ENCODE peak calls at places on chromosomes 4 and X, in five cellular contexts. X is heart right ventricle, B is SK-N-SH, T is retina, E is mesendoderm. C is an unnamed sample.

GRCh38 chr4:123495530-123495929 is 98.9 kb downstream of the SPRY1 start:
- DNase-seq in X (no peak), B (no peak), T (no peak), E (no peak), C (no peak)

GRCh38 chrX:53000447-53001208 is 42.3 kb upstream of the FAM156A start:
- DNase-seq in X (no peak), B (no peak), T (peak; percentile 39), E (no peak), C (no peak)

GRCh38 chr4:99708551-99708950 is 50.9 kb upstream of the C4orf54 start:
- DNase-seq in X (no peak), B (no peak), T (no peak), E (no peak), C (no peak)

GRCh38 chr4:99665981-99666380 is 8.4 kb upstream of the C4orf54 start:
- DNase-seq in X (no peak), B (no peak), T (no peak), E (no peak), C (no peak)

GRCh38 chrX:41913476-41913875 is 9.9 kb downstream of the CASK start:
- DNase-seq in X (no peak), B (no peak), T (no peak), E (no peak), C (no peak)

GRCh38 chrX:150158554-150159332 is 204.4 kb upstream of the MAMLD1 start:
- DNase-seq in X (no peak), B (peak; percentile 19), T (no peak), E (no peak), C (no peak)

GRCh38 chrX:102964941-102965340 is 27.9 kb downstream of the RAB40AL start:
- DNase-seq in X (no peak), B (no peak), T (no peak), E (no peak), C (no peak)

GRCh38 chrX:49995021-49995731 is 72.8 kb downstream of the CLCN5 start:
- DNase-seq in X (no peak), B (no peak), T (no peak), E (peak; percentile 86), C (no peak)

GRCh38 chr4:119977546-119977945 is 89.1 kb downstream of the MAD2L1 start:
- DNase-seq in X (no peak), B (no peak), T (no peak), E (no peak), C (no peak)

GRCh38 chr4:13561673-13562072 is 17.4 kb upstream of the NKX3-2 start:
- DNase-seq in X (no peak), B (no peak), T (no peak), E (no peak), C (no peak)

GRCh38 chr4:103996637-103997036 is 276.9 kb upstream of the TACR3 start:
- DNase-seq in X (no peak), B (no peak), T (peak; percentile 49), E (peak; percentile 98), C (peak; percentile 19)

GRCh38 chr4:2250764-2251072 is 8.8 kb upstream of the HAUS3 start:
- DNase-seq in X (no peak), B (peak; percentile 25), T (no peak), E (no peak), C (no peak)

GRCh38 chr4:99723555-99724450 is 66.2 kb upstream of the C4orf54 start:
- DNase-seq in X (peak; percentile 58), B (peak; percentile 4), T (no peak), E (peak; percentile 46), C (peak; percentile 64)

GRCh38 chr4:157005193-157005592 is 33.6 kb upstream of the PDGFC start:
- DNase-seq in X (no peak), B (no peak), T (no peak), E (no peak), C (no peak)

GRCh38 chr4:137861682-137862081 is 329.4 kb upstream of the PCDH18 start:
- DNase-seq in X (no peak), B (peak; percentile 20), T (no peak), E (peak; percentile 2), C (no peak)

GRCh38 chrX:118975831-118976598 is 1.6 kb downstream of the LONRF3 start:
- DNase-seq in X (peak; percentile 74), B (peak; percentile 52), T (peak; percentile 74), E (peak; percentile 21), C (peak; percentile 82)

GRCh38 chrX:41333744-41333993 is 293 bp upstream of the DDX3X start:
- DNase-seq in X (no peak), B (no peak), T (peak; percentile 99), E (peak; percentile 92), C (peak; percentile 88)

GRCh38 chr4:10405672-10406071 is 51.6 kb downstream of the ZNF518B start:
- DNase-seq in X (no peak), B (no peak), T (no peak), E (peak; percentile 6), C (no peak)

GRCh38 chr4:8642651-8643321 is 50.2 kb downstream of the CPZ start:
- DNase-seq in X (no peak), B (no peak), T (no peak), E (peak; percentile 44), C (no peak)

GRCh38 chrX:51494409-51494808 is 2.0 kb downstream of the NUDT11 start:
- DNase-seq in X (no peak), B (no peak), T (peak; percentile 1), E (no peak), C (no peak)

GRCh38 chr4:13162886-13163285 is 321.3 kb downstream of the RAB28 start:
- DNase-seq in X (no peak), B (no peak), T (no peak), E (peak; percentile 29), C (no peak)

GRCh38 chr4:79865253-79865652 is 207.8 kb downstream of the ANTXR2 start:
- DNase-seq in X (no peak), B (no peak), T (no peak), E (peak; percentile 59), C (no peak)